ENCODE peak calls at places on chromosomes 16 and 17, in four cellular contexts. Z is IMR-90, U is H9, K is H1. P is an unnamed sample.

GRCh38 chr16:28930652-28931051 is 1.1 kb upstream of the CD19 start:
- DNase-seq in K (no peak), U (no peak), Z (no peak), P (no peak)

GRCh38 chr16:72836985-72837384 is 210.9 kb downstream of the ZFHX3 start:
- DNase-seq in K (no peak), Z (no peak), U (peak), P (peak)

GRCh38 chr17:38894276-38894675 is 24.4 kb downstream of the LASP1 start:
- DNase-seq in Z (no peak), U (peak), K (no peak), P (peak)

GRCh38 chr17:79531696-79532095 is 79.2 kb downstream of the RBFOX3 start:
- DNase-seq in Z (no peak), U (no peak), K (no peak), P (no peak)

GRCh38 chr16:84156342-84156784 is 11.3 kb downstream of the DNAAF1 start:
- DNase-seq in Z (no peak), K (no peak), U (no peak), P (no peak)

GRCh38 chr16:4226251-4227039 is 15.4 kb downstream of the SRL start:
- DNase-seq in U (no peak), K (no peak), Z (no peak), P (no peak)

GRCh38 chr16:81185416-81185815 is 53.1 kb upstream of the BCO1 start:
- DNase-seq in K (no peak), Z (no peak), U (no peak), P (no peak)

GRCh38 chr16:22225060-22225459 is 19.0 kb downstream of the EEF2K start:
- DNase-seq in K (peak), Z (no peak), U (peak), P (no peak)

GRCh38 chr17:41522301-41523224 is 3.9 kb upstream of the KRT15 start:
- DNase-seq in Z (no peak), K (no peak), U (no peak), P (no peak)

GRCh38 chr17:39634384-39634871 is 2.5 kb upstream of the STARD3 start:
- DNase-seq in U (no peak), K (no peak), Z (peak), P (peak)

GRCh38 chr17:29215717-29216116 is 30.9 kb upstream of the CRYBA1 start:
- DNase-seq in U (no peak), K (no peak), Z (peak), P (peak)

GRCh38 chr16:4184038-4184702 is 57.7 kb downstream of the SRL start:
- DNase-seq in Z (no peak), U (peak), K (no peak), P (no peak)

GRCh38 chr17:18280239-18280638 is 19.8 kb downstream of the MIEF2 start:
- DNase-seq in K (no peak), U (no peak), Z (no peak), P (no peak)

GRCh38 chr17:60163108-60163784 is 13.5 kb downstream of the CA4 start:
- DNase-seq in K (no peak), Z (no peak), U (peak), P (no peak)

GRCh38 chr17:82091264-82092066 is 6.6 kb downstream of the FASN start:
- DNase-seq in U (no peak), K (no peak), Z (no peak), P (no peak)

GRCh38 chr17:37742114-37742761 is 2.6 kb downstream of the HNF1B start:
- DNase-seq in U (peak), K (no peak), Z (peak), P (peak)

GRCh38 chr16:50265716-50266336 is 525 bp upstream of the ADCY7 start:
- DNase-seq in K (no peak), Z (no peak), U (no peak), P (no peak)

GRCh38 chr17:82863941-82864720 is 24.3 kb upstream of the ZNF750 start:
- DNase-seq in U (no peak), Z (peak), K (no peak), P (peak)

GRCh38 chr17:59892251-59892848 is 393 bp downstream of the TUBD1 start:
- DNase-seq in K (no peak), Z (no peak), U (no peak), P (no peak)

GRCh38 chr17:17677299-17678040 is 3.8 kb upstream of the RAI1 start:
- DNase-seq in Z (no peak), U (no peak), K (no peak), P (no peak)

GRCh38 chr16:14003119-14003570 is 68.0 kb upstream of the MRTFB start:
- DNase-seq in K (peak), U (peak), Z (peak), P (peak)

GRCh38 chr17:35287286-35287811 is 44.5 kb downstream of the SLFN5 start:
- DNase-seq in U (no peak), Z (no peak), K (no peak), P (no peak)

GRCh38 chr17:73343168-73343634 is 31.4 kb upstream of the CDC42EP4 start:
- DNase-seq in U (peak), K (peak), Z (peak), P (peak)

GRCh38 chr17:18008496-18009268 is 30.3 kb downstream of the ATPAF2 start:
- DNase-seq in Z (peak), K (no peak), U (no peak), P (peak)

GRCh38 chr16:83308414-83308813 is 499.4 kb upstream of the HSBP1 start:
- DNase-seq in K (no peak), Z (peak), U (no peak), P (no peak)

GRCh38 chr16:23225634-23226033 is 43.1 kb downstream of the SCNN1G start:
- DNase-seq in Z (no peak), K (no peak), U (no peak), P (no peak)

GRCh38 chr16:525520-526180 is 1.9 kb upstream of the CAPN15 start:
- DNase-seq in Z (peak), U (no peak), K (no peak), P (peak)

GRCh38 chr16:81526935-81527334 is 82.3 kb downstream of the CMIP start:
- DNase-seq in U (no peak), K (no peak), Z (peak), P (no peak)

GRCh38 chr17:50348522-50349240 is 2.8 kb downstream of the XYLT2 start:
- DNase-seq in U (peak), Z (peak), K (no peak), P (no peak)

GRCh38 chr17:40530988-40531971 is 29.9 kb upstream of the TNS4 start:
- DNase-seq in K (no peak), U (no peak), Z (no peak), P (no peak)

GRCh38 chr16:23745263-23745662 is 9.6 kb upstream of the CHP2 start:
- DNase-seq in Z (no peak), K (no peak), U (no peak), P (no peak)

GRCh38 chr17:80905586-80906230 is 85.9 kb upstream of the CHMP6 start:
- DNase-seq in K (no peak), U (no peak), Z (no peak), P (no peak)

GRCh38 chr17:34420900-34421299 is 57.9 kb upstream of the CCL1 start:
- DNase-seq in U (no peak), K (no peak), Z (no peak), P (no peak)

GRCh38 chr17:77729587-77729986 is 228.9 kb upstream of the TNRC6C start:
- DNase-seq in U (peak), K (no peak), Z (no peak), P (no peak)

GRCh38 chr17:45314761-45315549 is 1.9 kb downstream of the MAP3K14 start:
- DNase-seq in U (no peak), K (no peak), Z (peak), P (no peak)
- H4K5ac ChIP-seq in U (no peak), K (no peak), Z (no peak), P (no peak)

GRCh38 chr17:45261577-45262515 is at the start of gene SPATA32:
- DNase-seq in K (no peak), Z (peak), U (peak), P (peak)

GRCh38 chr17:45264430-45264829 is 2.5 kb upstream of the SPATA32 start:
- DNase-seq in Z (no peak), U (no peak), K (no peak), P (no peak)

GRCh38 chr17:45263477-45263860 is 1.6 kb upstream of the SPATA32 start:
- DNase-seq in U (peak), K (no peak), Z (no peak), P (no peak)

GRCh38 chr17:45264988-45265387 is 3.1 kb upstream of the SPATA32 start:
- DNase-seq in K (no peak), Z (no peak), U (no peak), P (no peak)

DNA sequence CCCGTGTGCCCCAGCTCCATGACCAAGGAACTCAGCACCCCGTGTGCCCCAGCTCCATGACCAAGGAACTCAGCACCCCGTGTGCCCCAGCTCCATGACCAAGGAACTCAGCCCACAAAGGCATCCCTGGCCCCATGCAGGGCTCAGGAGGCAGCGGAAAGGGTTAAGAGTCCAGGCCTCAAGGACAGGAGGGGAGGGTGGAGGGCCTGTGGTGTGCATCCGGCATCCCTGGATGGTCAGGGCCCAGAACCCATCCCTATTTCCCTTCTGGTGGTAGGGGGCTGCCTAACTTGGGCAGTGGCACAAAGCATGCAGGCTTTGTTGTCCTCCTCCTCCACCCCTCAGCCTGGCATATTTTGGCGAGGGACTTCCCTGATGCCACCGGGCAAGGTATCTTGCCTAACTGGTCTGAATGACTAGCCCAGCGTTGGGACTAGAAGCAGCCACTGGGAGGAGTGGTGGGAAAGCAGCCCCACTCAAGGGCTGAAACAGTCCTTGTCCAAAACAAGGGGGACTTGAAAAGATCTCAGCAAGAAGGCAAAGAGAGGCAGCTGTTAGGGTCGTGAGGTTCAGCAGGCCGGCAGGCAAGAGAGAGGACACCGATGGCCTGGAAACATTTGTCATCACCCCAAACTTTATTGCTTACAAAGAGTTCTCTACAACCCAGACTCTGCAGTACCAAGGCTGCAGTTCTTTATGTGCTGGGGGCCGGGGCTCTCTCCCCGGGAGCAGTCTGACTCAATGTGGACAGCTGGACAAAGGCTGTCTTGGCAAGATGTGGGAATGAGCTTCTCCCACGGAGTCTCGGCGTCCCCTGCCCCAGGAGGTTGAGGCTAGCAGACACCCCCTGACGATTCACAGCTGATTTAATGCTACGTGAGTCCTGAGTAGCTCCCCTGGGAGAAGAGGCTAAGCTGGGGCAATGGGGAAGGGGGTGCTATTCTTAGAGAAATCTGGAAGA is 902 bp upstream of the SPATA32 start:
- DNase-seq in U (peak), Z (peak), K (no peak), P (no peak)
- H3K18ac ChIP-seq in U (peak), Z (no peak), K (peak), P (no peak)

DNA sequence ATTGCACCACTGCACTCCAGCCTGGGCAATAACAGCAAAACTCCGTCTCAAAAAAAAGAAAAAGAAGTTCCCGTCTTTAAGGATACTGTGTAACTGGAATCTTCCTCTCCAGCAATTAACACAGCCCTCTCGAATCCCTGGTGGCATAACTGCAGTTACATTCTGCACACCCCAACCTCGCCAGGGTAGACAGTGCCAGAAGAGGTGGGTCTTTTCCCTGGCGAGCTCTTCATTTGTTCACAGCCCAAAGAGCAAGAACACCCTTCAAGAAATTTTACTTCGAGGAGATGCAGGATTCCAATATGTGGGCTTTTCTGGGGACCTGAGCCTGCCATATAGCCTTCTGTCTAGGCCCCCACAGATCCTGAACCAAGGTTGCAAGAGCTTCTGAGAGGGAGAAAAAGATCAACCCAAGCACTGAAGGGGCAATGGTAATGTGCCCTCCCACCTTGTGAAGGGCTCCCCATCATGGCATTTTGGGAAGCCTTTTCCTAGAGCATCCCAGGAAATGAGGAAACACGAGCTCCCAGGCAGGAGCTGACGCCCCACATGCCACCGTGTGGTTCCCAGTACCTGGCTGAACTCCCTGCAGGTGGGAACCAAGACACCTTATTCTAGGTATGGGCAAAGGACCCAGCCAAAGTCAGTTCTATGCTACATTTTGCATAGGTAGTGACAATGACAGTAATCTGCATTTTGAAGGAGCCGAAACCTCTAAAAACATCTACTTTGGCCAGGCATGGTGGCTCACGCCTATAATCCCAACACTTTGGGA is 26.9 kb downstream of the TK2 start:
- DNase-seq in K (no peak), U (no peak), Z (no peak), P (no peak)
- H4K5ac ChIP-seq in K (no peak), U (no peak), Z (no peak), P (no peak)

DNA sequence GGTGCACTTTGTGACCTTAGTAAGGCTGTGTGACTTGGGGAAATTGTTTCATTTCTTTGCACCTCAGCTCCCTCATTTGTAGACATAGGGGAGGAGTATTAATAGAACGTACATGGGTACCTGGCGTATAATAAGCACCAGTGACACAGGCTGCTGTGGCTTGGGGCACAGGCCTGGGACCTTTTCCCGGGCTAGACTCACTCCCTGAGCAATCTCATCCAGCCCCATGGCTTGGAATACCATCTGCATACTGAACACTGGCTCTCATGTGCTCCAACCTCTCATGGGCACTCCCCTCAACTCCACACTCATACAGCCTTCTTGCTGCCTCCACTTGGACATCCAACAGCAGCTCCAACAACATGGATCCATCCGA is 41.0 kb upstream of the MRPS23 start:
- DNase-seq in U (no peak), Z (no peak), K (no peak), P (no peak)
- H3K18ac ChIP-seq in U (no peak), Z (peak), K (no peak), P (no peak)

GRCh38 chr16:11174141-11174540 is 81.9 kb downstream of the SOCS1 start:
- DNase-seq in U (no peak), K (no peak), Z (no peak), P (no peak)
- H4K5ac ChIP-seq in U (no peak), K (no peak), Z (no peak), P (no peak)

DNA sequence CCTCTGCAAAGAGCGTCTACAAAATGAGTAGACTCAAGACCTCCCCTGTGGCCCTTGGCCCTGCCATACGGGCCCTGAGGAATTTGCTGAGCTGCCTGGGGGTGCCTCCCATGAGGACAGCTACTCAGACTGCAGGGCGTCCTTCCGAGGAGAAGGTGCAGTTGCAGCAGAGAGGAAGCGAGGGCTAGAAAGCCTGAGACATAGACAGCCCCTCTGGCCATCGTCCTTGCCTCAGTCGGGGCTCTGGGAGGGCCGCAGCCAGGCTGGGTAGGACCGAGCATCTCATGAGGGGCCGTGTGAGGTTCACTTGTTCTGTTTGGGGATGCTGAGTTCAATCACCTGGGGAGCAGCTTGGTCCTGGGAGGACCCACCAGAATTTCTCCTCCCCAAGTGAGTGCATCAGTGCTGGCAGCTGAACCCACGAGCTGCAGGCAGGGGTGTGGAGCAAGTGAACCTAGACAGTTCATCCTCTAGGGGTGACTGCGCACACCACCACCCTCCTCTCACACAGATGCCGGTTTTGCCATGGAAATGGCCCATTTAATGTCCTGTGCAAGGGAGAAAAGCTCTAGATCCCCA is 20.3 kb downstream of the RAB11FIP4 start:
- DNase-seq in K (no peak), U (peak), Z (no peak), P (no peak)
- H3K18ac ChIP-seq in K (no peak), U (no peak), Z (no peak), P (no peak)

DNA sequence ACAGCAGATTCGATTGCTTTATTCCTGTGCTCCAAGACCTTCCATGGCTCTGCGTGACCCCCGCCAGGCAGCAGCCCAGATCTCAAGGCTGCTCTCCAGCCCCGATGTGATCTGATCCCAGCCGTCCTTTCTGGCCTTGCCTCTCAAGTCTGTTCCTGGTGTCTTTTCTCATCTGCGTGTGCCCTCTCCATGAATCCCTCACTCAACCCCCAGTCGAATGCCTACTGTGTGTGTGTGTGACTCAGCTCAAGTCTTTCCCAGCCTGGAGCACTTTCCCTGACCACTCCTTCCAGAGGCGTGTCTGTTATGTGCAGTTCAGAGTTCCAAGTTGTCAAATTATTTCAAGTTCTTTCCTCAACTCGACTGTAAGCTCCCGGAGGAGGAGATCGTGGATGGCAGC is 64.0 kb downstream of the MRM1 start:
- DNase-seq in U (no peak), K (no peak), Z (no peak), P (peak)
- H4K5ac ChIP-seq in U (no peak), K (no peak), Z (no peak), P (no peak)

GRCh38 chr17:8041980-8042379 is 3.1 kb downstream of the ALOX15B start:
- DNase-seq in U (no peak), Z (no peak), K (no peak), P (no peak)

GRCh38 chr17:8039611-8040168 is 831 bp downstream of the ALOX15B start:
- DNase-seq in K (no peak), Z (no peak), U (no peak), P (no peak)

GRCh38 chr17:8041249-8041928 is 2.5 kb downstream of the ALOX15B start:
- DNase-seq in K (no peak), U (no peak), Z (peak), P (peak)

GRCh38 chr17:8038954-8039610 is at the start of gene ALOX15B:
- DNase-seq in Z (no peak), K (no peak), U (peak), P (no peak)
- H3K18ac ChIP-seq in Z (no peak), K (peak), U (no peak), P (no peak)